ENCODE peak calls at places on chromosomes 16 and 17, in eight cellular contexts. K, I, A, S, Y, N, W and Z are unnamed samples.

GRCh38 chr17:29135464-29135863 is 44.7 kb downstream of the MYO18A start:
- DNase-seq in K (no peak), I (no peak), A (no peak), S (no peak), Y (no peak), N (no peak), W (no peak), Z (no peak)

GRCh38 chr16:87325480-87325879 is 8.3 kb upstream of the C16orf95 start:
- DNase-seq in K (no peak), I (no peak), A (no peak), S (no peak), Y (peak; percentile 10), N (no peak), W (no peak), Z (no peak)

GRCh38 chr17:79789943-79790804 is 6.7 kb downstream of the CBX8 start:
- DNase-seq in K (peak; percentile 80), I (no peak), A (no peak), S (no peak), Y (no peak), N (no peak), W (peak; percentile 91), Z (no peak)

GRCh38 chr16:51097729-51098128 is 53.3 kb downstream of the SALL1 start:
- DNase-seq in K (no peak), I (no peak), A (no peak), S (no peak), Y (no peak), N (no peak), W (no peak), Z (no peak)

GRCh38 chr16:46765050-46765449 is 16.9 kb upstream of the MYLK3 start:
- DNase-seq in K (no peak), I (no peak), A (no peak), S (no peak), Y (peak; percentile 76), N (no peak), W (no peak), Z (no peak)

GRCh38 chr16:81582655-81583441 is 138.2 kb downstream of the CMIP start:
- DNase-seq in K (no peak), I (no peak), A (no peak), S (no peak), Y (no peak), N (no peak), W (peak; percentile 69), Z (no peak)

GRCh38 chr16:57892041-57892440 is 78.9 kb downstream of the CNGB1 start:
- DNase-seq in K (no peak), I (no peak), A (no peak), S (no peak), Y (peak; percentile 69), N (no peak), W (no peak), Z (no peak)

GRCh38 chr16:9854665-9855064 is 327.6 kb downstream of the GRIN2A start:
- DNase-seq in K (no peak), I (no peak), A (no peak), S (no peak), Y (no peak), N (no peak), W (no peak), Z (no peak)

GRCh38 chr16:14155572-14156213 is 84.6 kb downstream of the MRTFB start:
- DNase-seq in K (no peak), I (no peak), A (no peak), S (no peak), Y (no peak), N (no peak), W (no peak), Z (no peak)

GRCh38 chr16:82507271-82507670 is 119.5 kb upstream of the CDH13 start:
- DNase-seq in K (no peak), I (no peak), A (no peak), S (no peak), Y (no peak), N (no peak), W (peak; percentile 51), Z (no peak)

GRCh38 chr17:64015447-64015846 is 5.0 kb downstream of the ICAM2 start:
- DNase-seq in K (no peak), I (no peak), A (no peak), S (no peak), Y (no peak), N (no peak), W (peak; percentile 8), Z (no peak)

GRCh38 chr17:1002771-1003555 is 6.0 kb downstream of the TIMM22 start:
- DNase-seq in K (peak; percentile 36), I (no peak), A (no peak), S (peak; percentile 75), Y (peak; percentile 89), N (no peak), W (no peak), Z (no peak)

GRCh38 chr16:30116291-30117207 is 3.2 kb upstream of the GDPD3 start:
- DNase-seq in K (peak; percentile 56), I (no peak), A (no peak), S (no peak), Y (no peak), N (no peak), W (no peak), Z (no peak)

GRCh38 chr17:50361561-50362480 is 11.2 kb downstream of the MRPL27 start:
- DNase-seq in K (no peak), I (peak; percentile 73), A (peak; percentile 60), S (peak; percentile 49), Y (peak; percentile 74), N (peak; percentile 57), W (peak; percentile 91), Z (no peak)

GRCh38 chr17:56482229-56482628 is 111.3 kb upstream of the NOG start:
- DNase-seq in K (no peak), I (no peak), A (no peak), S (no peak), Y (no peak), N (no peak), W (no peak), Z (no peak)

GRCh38 chr17:56475121-56475520 is 118.4 kb upstream of the NOG start:
- DNase-seq in K (no peak), I (no peak), A (no peak), S (no peak), Y (no peak), N (no peak), W (no peak), Z (no peak)

GRCh38 chr17:56481654-56482053 is 111.8 kb upstream of the NOG start:
- DNase-seq in K (no peak), I (no peak), A (no peak), S (no peak), Y (peak; percentile 7), N (no peak), W (no peak), Z (no peak)

GRCh38 chr17:56478836-56479447 is 114.6 kb upstream of the NOG start:
- DNase-seq in K (no peak), I (no peak), A (peak; percentile 58), S (no peak), Y (peak; percentile 25), N (no peak), W (peak; percentile 66), Z (no peak)
- TF ChIP-seq CTCF in K (peak; percentile 22), I (peak; percentile 31), A (peak; percentile 84), S (peak; percentile 57), Y (peak; percentile 48), N (peak; percentile 34), W (peak; percentile 82), Z (no peak)

GRCh38 chr17:77577491-77577890 is 381.0 kb upstream of the TNRC6C start:
- DNase-seq in K (no peak), I (no peak), A (no peak), S (no peak), Y (no peak), N (peak; percentile 10), W (peak; percentile 29), Z (no peak)
- H3K27me3 ChIP-seq in K (no peaks in the 10 kb centered on the region), I (no peaks in the 10 kb centered on the region), A (peaks cover 4% of the 10 kb centered on the region), S (peaks cover 11% of the 10 kb centered on the region), Y (peaks cover 33% of the 10 kb centered on the region), N (peaks cover 8% of the 10 kb centered on the region), W (peaks cover 6% of the 10 kb centered on the region), Z (no peaks in the 10 kb centered on the region)

GRCh38 chr17:36731091-36731490 is 129.7 kb downstream of the MRM1 start:
- DNase-seq in K (peak; percentile 36), I (no peak), A (no peak), S (no peak), Y (no peak), N (no peak), W (no peak), Z (no peak)
- TF ChIP-seq CTCF in K (no peak), I (no peak), A (no peak), S (no peak), Y (no peak), N (no peak), W (no peak), Z (no peak)

GRCh38 chr17:45692661-45693060 is 91.5 kb upstream of the CRHR1 start:
- DNase-seq in K (no peak), I (no peak), A (no peak), S (no peak), Y (no peak), N (no peak), W (no peak), Z (no peak)
- H3K27me3 ChIP-seq in K (no peaks in the 10 kb centered on the region), I (no peaks in the 10 kb centered on the region), A (peaks cover 47% of the 10 kb centered on the region), S (peaks cover 25% of the 10 kb centered on the region), Y (peaks cover 34% of the 10 kb centered on the region), N (peaks cover 59% of the 10 kb centered on the region), W (peaks cover 34% of the 10 kb centered on the region), Z (peaks cover 66% of the 10 kb centered on the region)

DNA sequence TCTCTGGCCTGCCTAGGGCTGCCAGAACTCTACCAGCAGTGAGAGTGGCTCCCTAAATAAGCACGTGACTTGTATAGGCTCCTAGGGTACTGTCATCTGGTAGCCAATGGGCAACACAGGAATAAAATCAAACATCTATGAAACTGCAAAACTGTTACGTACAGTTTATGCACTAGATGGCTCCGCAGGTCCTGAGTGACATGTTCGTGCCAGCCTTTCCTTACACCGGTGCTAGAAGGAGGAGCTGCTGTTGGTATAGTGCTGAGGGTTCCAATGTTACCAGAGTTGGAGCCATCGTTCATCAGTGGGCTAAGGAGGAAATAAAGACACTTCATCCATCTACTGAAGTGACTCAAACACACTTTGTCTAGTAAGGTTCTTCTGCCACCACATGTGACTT is 63.2 kb upstream of the TRAP1 start:
- DNase-seq in K (no peak), I (no peak), A (no peak), S (no peak), Y (peak; percentile 19), N (no peak), W (no peak), Z (no peak)
- TF ChIP-seq CTCF in K (no peak), I (no peak), A (no peak), S (no peak), Y (no peak), N (no peak), W (no peak), Z (no peak)

GRCh38 chr17:5888811-5889210 is 181.4 kb upstream of the WSCD1 start:
- DNase-seq in K (no peak), I (no peak), A (no peak), S (no peak), Y (peak; percentile 2), N (no peak), W (peak; percentile 23), Z (no peak)
- H3K27me3 ChIP-seq in K (no peaks in the 10 kb centered on the region), I (no peaks in the 10 kb centered on the region), A (peaks cover 41% of the 10 kb centered on the region), S (no peaks in the 10 kb centered on the region), Y (no peaks in the 10 kb centered on the region), N (peaks cover 21% of the 10 kb centered on the region), W (no peaks in the 10 kb centered on the region), Z (peaks cover 14% of the 10 kb centered on the region)

DNA sequence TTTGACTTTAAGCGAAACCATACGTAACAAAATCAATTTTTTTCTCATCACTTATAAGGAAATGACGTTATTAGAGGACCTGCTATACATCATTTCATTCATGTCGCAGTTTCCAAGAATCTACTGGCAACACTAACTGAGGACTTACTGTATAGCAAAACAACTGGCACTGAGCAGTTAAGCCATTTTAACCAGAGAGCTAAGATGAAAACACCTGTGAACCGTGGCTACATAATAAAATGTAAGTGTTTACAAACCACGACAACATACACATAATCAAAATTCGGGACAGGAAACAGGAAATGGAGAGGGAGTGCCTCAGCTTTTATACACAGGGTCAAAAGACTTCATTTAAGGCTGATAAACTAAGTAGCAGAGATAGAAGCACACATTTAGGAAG is 29.5 kb downstream of the METTL16 start:
- DNase-seq in K (no peak), I (no peak), A (no peak), S (no peak), Y (no peak), N (no peak), W (no peak), Z (no peak)
- TF ChIP-seq CTCF in K (no peak), I (no peak), A (no peak), S (no peak), Y (no peak), N (no peak), W (no peak), Z (no peak)